ENCODE peak calls at places on chromosomes 16 and 17, in five cellular contexts. X is choroid plexus epithelial cell; P is psoas muscle; F is stimulated activated CD8-positive, alpha-beta memory T cell treated with anti-CD3 and anti-CD28 coated beads, Interleukin-4, amount 100 ng/mL, for 24 hours; M is effector memory CD8-positive, alpha-beta T cell. K is an unnamed sample.

GRCh38 chr17:82959990-82960418 is 119.4 kb upstream of the METRNL start:
- DNase-seq in X (no peak), P (peak; percentile 49), F (no peak), M (no peak), K (no peak)

GRCh38 chr16:87918866-87919680 is 17.3 kb downstream of the CA5A start:
- DNase-seq in X (no peak), P (peak; percentile 78), F (no peak), M (no peak), K (no peak)

GRCh38 chr16:10562361-10562899 is 18.0 kb downstream of the EMP2 start:
- DNase-seq in X (no peak), P (no peak), F (no peak), M (no peak), K (no peak)

GRCh38 chr17:65559802-65560627 is 1.4 kb downstream of the AXIN2 start:
- DNase-seq in X (no peak), P (peak; percentile 68), F (no peak), M (peak; percentile 11), K (no peak)

GRCh38 chr16:74850027-74850426 is 75.4 kb upstream of the FA2H start:
- DNase-seq in X (no peak), P (no peak), F (no peak), M (no peak), K (no peak)

GRCh38 chr17:64676763-64677162 is 14.7 kb upstream of the SMURF2 start:
- DNase-seq in X (no peak), P (no peak), F (no peak), M (no peak), K (no peak)

GRCh38 chr17:19546289-19547065 is 12.8 kb downstream of the SLC47A1 start:
- DNase-seq in X (no peak), P (peak; percentile 58), F (no peak), M (no peak), K (no peak)

GRCh38 chr17:42329025-42329976 is 41.0 kb downstream of the STAT5A start:
- DNase-seq in X (peak; percentile 57), P (no peak), F (no peak), M (no peak), K (no peak)

GRCh38 chr17:59416184-59416583 is 84.7 kb downstream of the YPEL2 start:
- DNase-seq in X (no peak), P (no peak), F (no peak), M (no peak), K (no peak)

GRCh38 chr17:39929657-39930407 is 2.3 kb downstream of the LRRC3C start:
- DNase-seq in X (peak; percentile 87), P (no peak), F (no peak), M (no peak), K (no peak)

GRCh38 chr16:67678354-67679023 is 11.9 kb downstream of the C16orf86 start:
- DNase-seq in X (no peak), P (no peak), F (no peak), M (no peak), K (no peak)

GRCh38 chr17:17426184-17426583 is 50.6 kb upstream of the MED9 start:
- DNase-seq in X (no peak), P (no peak), F (no peak), M (no peak), K (no peak)

GRCh38 chr16:74611721-74612120 is 4.8 kb upstream of the GLG1 start:
- DNase-seq in X (peak; percentile 78), P (no peak), F (no peak), M (no peak), K (no peak)

GRCh38 chr16:57017251-57017650 is 27.9 kb downstream of the NLRC5 start:
- DNase-seq in X (no peak), P (no peak), F (no peak), M (no peak), K (no peak)

GRCh38 chr16:11218324-11218962 is 37.6 kb downstream of the SOCS1 start:
- DNase-seq in X (peak; percentile 14), P (no peak), F (no peak), M (no peak), K (peak; percentile 47)

GRCh38 chr16:57537596-57538234 is 1.3 kb upstream of the CCDC102A start:
- DNase-seq in X (no peak), P (no peak), F (no peak), M (no peak), K (no peak)

GRCh38 chr17:82399601-82400101 is 18.5 kb upstream of the HEXD start:
- DNase-seq in X (no peak), P (peak; percentile 71), F (no peak), M (no peak), K (no peak)

GRCh38 chr16:6157806-6158205 is 1060.2 kb upstream of the EEF2KMT start:
- DNase-seq in X (no peak), P (no peak), F (no peak), M (no peak), K (no peak)

GRCh38 chr17:4949321-4950074 is 1.2 kb upstream of the PFN1 start:
- DNase-seq in X (peak; percentile 84), P (peak; percentile 89), F (peak; percentile 62), M (peak; percentile 77), K (peak; percentile 91)

GRCh38 chr16:54589326-54589725 is 302.7 kb upstream of the IRX3 start:
- DNase-seq in X (no peak), P (no peak), F (no peak), M (no peak), K (no peak)

GRCh38 chr16:24975428-24975889 is 39.7 kb downstream of the ARHGAP17 start:
- DNase-seq in X (peak; percentile 70), P (no peak), F (no peak), M (no peak), K (no peak)

GRCh38 chr17:17603895-17604225 is 12.4 kb upstream of the PEMT start:
- DNase-seq in X (no peak), P (no peak), F (no peak), M (no peak), K (no peak)

GRCh38 chr17:79008666-79009387 is 737 bp downstream of the CANT1 start:
- DNase-seq in X (no peak), P (no peak), F (no peak), M (no peak), K (no peak)

GRCh38 chr17:61416540-61417363 is 17.1 kb downstream of the TBX2 start:
- DNase-seq in X (peak; percentile 85), P (peak; percentile 93), F (peak; percentile 49), M (no peak), K (peak; percentile 76)

GRCh38 chr16:57531635-57532220 is 4.6 kb downstream of the CCDC102A start:
- DNase-seq in X (no peak), P (no peak), F (no peak), M (no peak), K (no peak)

GRCh38 chr17:38671939-38672720 is 2.6 kb downstream of the EPOP start:
- DNase-seq in X (no peak), P (no peak), F (no peak), M (no peak), K (no peak)

GRCh38 chr17:67759355-67760171 is 41.8 kb downstream of the NOL11 start:
- DNase-seq in X (peak; percentile 67), P (peak; percentile 56), F (no peak), M (no peak), K (no peak)

GRCh38 chr16:85608515-85608885 is 4.6 kb upstream of the GSE1 start:
- DNase-seq in X (no peak), P (no peak), F (no peak), M (no peak), K (no peak)

GRCh38 chr16:14205666-14206065 is 134.5 kb downstream of the MRTFB start:
- DNase-seq in X (peak; percentile 79), P (no peak), F (no peak), M (no peak), K (no peak)

K was measured in erythroblast.